ENCODE peak calls at places on chromosomes 7 and 10, in six cellular contexts. T, H, Z, W, Y and D are unnamed samples.

GRCh38 chr7:158495780-158496179 is 91.8 kb downstream of the PTPRN2 start:
- DNase-seq in T (peak; percentile 34), H (peak; percentile 91), Z (no peak), W (peak; percentile 70), Y (no peak), D (peak; percentile 82)

GRCh38 chr7:22190736-22191135 is 166.2 kb downstream of the RAPGEF5 start:
- DNase-seq in T (no peak), H (no peak), Z (no peak), W (no peak), Y (no peak), D (no peak)

GRCh38 chr10:71213761-71214440 is 1.5 kb downstream of the UNC5B start:
- DNase-seq in T (peak; percentile 47), H (peak; percentile 87), Z (no peak), W (no peak), Y (peak; percentile 80), D (peak; percentile 75)

GRCh38 chr7:517848-518629 is 1.6 kb downstream of the PDGFA start:
- DNase-seq in T (peak; percentile 85), H (peak; percentile 92), Z (no peak), W (no peak), Y (peak; percentile 58), D (peak; percentile 58)

GRCh38 chr7:135681758-135682157 is 19.4 kb downstream of the STMP1 start:
- DNase-seq in T (no peak), H (no peak), Z (no peak), W (no peak), Y (no peak), D (no peak)

GRCh38 chr10:96306516-96306915 is 2.3 kb downstream of the DNTT start:
- DNase-seq in T (peak; percentile 68), H (no peak), Z (no peak), W (peak; percentile 56), Y (no peak), D (no peak)

GRCh38 chr7:151062399-151063211 is 3.2 kb downstream of the SLC4A2 start:
- DNase-seq in T (peak; percentile 62), H (peak; percentile 99), Z (no peak), W (no peak), Y (peak; percentile 76), D (peak; percentile 93)

GRCh38 chr7:133675510-133676218 is 422.8 kb downstream of the EXOC4 start:
- DNase-seq in T (no peak), H (no peak), Z (no peak), W (no peak), Y (peak; percentile 24), D (no peak)

GRCh38 chr10:16441106-16441850 is 4.5 kb downstream of the PTER start:
- DNase-seq in T (no peak), H (no peak), Z (no peak), W (no peak), Y (peak; percentile 19), D (no peak)

GRCh38 chr10:43867667-43868361 is 219.1 kb upstream of the ZNF32 start:
- DNase-seq in T (no peak), H (no peak), Z (no peak), W (no peak), Y (peak; percentile 86), D (no peak)

GRCh38 chr10:95841711-95842498 is 65.9 kb upstream of the CC2D2B start:
- DNase-seq in T (no peak), H (peak; percentile 30), Z (peak; percentile 69), W (peak; percentile 31), Y (peak; percentile 66), D (peak; percentile 4)